ENCODE peak calls at places on chromosome 2, in five cellular contexts. B is T-cell; F is cardiac muscle cell; I is activated effector memory CD4-positive, alpha-beta T cell treated with Interleukin-2 at 50 U/mL for 16 hours; H is GOT3. M is an unnamed sample.

GRCh38 chr2:64792995-64793639 is 139.4 kb upstream of the SERTAD2 start:
- DNase-seq in B (no peak), H (no peak), F (no peak), I (no peak), M (no peak)

GRCh38 chr2:221999702-222000101 is 299.1 kb downstream of the PAX3 start:
- DNase-seq in F (no peak), H (no peak), B (no peak), I (no peak), M (no peak)

GRCh38 chr2:240823449-240824336 is 3.7 kb upstream of the KIF1A start:
- DNase-seq in H (no peak), I (no peak), F (no peak), B (no peak), M (no peak)

GRCh38 chr2:64204716-64205115 is 60.5 kb upstream of the PELI1 start:
- DNase-seq in I (no peak), H (no peak), F (no peak), B (no peak), M (no peak)

GRCh38 chr2:38907743-38908562 is 18.3 kb downstream of the ARHGEF33 start:
- DNase-seq in B (no peak), I (no peak), H (no peak), F (no peak), M (peak)

GRCh38 chr2:75424936-75425619 is 135.7 kb downstream of the EVA1A start:
- DNase-seq in I (no peak), F (peak), H (no peak), B (no peak), M (no peak)

GRCh38 chr2:98793275-98793674 is 62.3 kb upstream of the MGAT4A start:
- DNase-seq in H (no peak), I (no peak), B (no peak), F (no peak), M (no peak)

GRCh38 chr2:240590681-240591111 is 4.2 kb downstream of the CAPN10 start:
- DNase-seq in F (no peak), H (no peak), B (no peak), I (no peak), M (no peak)

GRCh38 chr2:102698369-102699111 is 63.3 kb upstream of the TMEM182 start:
- DNase-seq in F (no peak), I (no peak), H (no peak), B (no peak), M (no peak)

GRCh38 chr2:191679818-191680600 is 2.1 kb downstream of the NABP1 start:
- DNase-seq in B (no peak), F (peak), H (no peak), I (no peak), M (no peak)

GRCh38 chr2:55364189-55365055 is 55.2 kb downstream of the CCDC88A start:
- DNase-seq in H (peak), I (no peak), B (no peak), F (peak), M (peak)

GRCh38 chr2:69385443-69386151 is 1.4 kb downstream of the GFPT1 start:
- DNase-seq in B (no peak), I (no peak), H (no peak), F (peak), M (no peak)

GRCh38 chr2:1688161-1688560 is 56.2 kb downstream of the PXDN start:
- DNase-seq in H (no peak), B (no peak), I (no peak), F (no peak), M (no peak)

GRCh38 chr2:53865264-53865663 is 5.5 kb upstream of the GPR75 start:
- DNase-seq in I (no peak), B (no peak), F (no peak), H (no peak), M (no peak)

GRCh38 chr2:216520156-216520555 is 21.5 kb downstream of the RPL37A start:
- DNase-seq in I (no peak), H (no peak), B (no peak), F (peak), M (no peak)

GRCh38 chr2:74944987-74945782 is 13.3 kb upstream of the POLE4 start:
- DNase-seq in F (peak), B (no peak), H (no peak), I (no peak), M (no peak)

GRCh38 chr2:2899826-2900225 is 477.8 kb downstream of the EIPR1 start:
- DNase-seq in H (no peak), B (no peak), I (no peak), F (no peak), M (no peak)

GRCh38 chr2:151198646-151199045 is 63.0 kb downstream of the RBM43 start:
- DNase-seq in I (no peak), B (no peak), F (no peak), H (no peak), M (no peak)

GRCh38 chr2:4135765-4136164 is 432.4 kb downstream of the DCDC2C start:
- DNase-seq in H (no peak), I (no peak), B (no peak), F (no peak), M (no peak)

GRCh38 chr2:147696426-147696825 is 148.4 kb upstream of the ACVR2A start:
- DNase-seq in F (no peak), H (no peak), B (no peak), I (no peak), M (no peak)

GRCh38 chr2:149075868-149076267 is 37.4 kb downstream of the LYPD6B start:
- DNase-seq in H (no peak), B (no peak), F (peak), I (no peak), M (no peak)

GRCh38 chr2:217952409-217952808 is 50.4 kb downstream of the TNS1 start:
- DNase-seq in I (no peak), H (no peak), B (no peak), F (no peak), M (no peak)

GRCh38 chr2:240784629-240785423 is 35.2 kb downstream of the KIF1A start:
- DNase-seq in F (no peak), B (no peak), I (no peak), H (no peak), M (no peak)

M was measured in hepatic stellate cell.